ENCODE peak calls at places on chromosomes 13 and 19, in ten cellular contexts. W, F, P, Y, Z, M, G, R, H and S are unnamed samples.
A peak's percentile ranks its signal among the peaks of the same experiment; 100 is the strongest.

GRCh38 chr13:51000576-51001260 is 91.1 kb downstream of the RNASEH2B start:
- DNase-seq in W (peak; percentile 65), F (no peak), P (peak; percentile 89), Y (no peak), Z (no peak), M (no peak), G (peak; percentile 69), R (no peak), H (peak; percentile 12), S (no peak)

GRCh38 chr13:31929031-31929770 is 102.4 kb upstream of the FRY start:
- DNase-seq in W (no peak), F (no peak), P (no peak), Y (no peak), Z (no peak), M (no peak), G (peak; percentile 17), R (no peak), H (peak; percentile 44), S (no peak)

GRCh38 chr19:43634877-43635560 is 4.6 kb downstream of the CADM4 start:
- DNase-seq in W (peak; percentile 61), F (no peak), P (no peak), Y (peak; percentile 52), Z (no peak), M (no peak), G (peak; percentile 48), R (no peak), H (peak; percentile 18), S (no peak)

GRCh38 chr19:3243851-3244700 is 19.6 kb downstream of the CELF5 start:
- DNase-seq in W (peak; percentile 65), F (no peak), P (no peak), Y (no peak), Z (no peak), M (peak; percentile 52), G (peak; percentile 61), R (no peak), H (peak; percentile 62), S (no peak)

GRCh38 chr13:106536244-106537034 is 977 bp upstream of the EFNB2 start:
- DNase-seq in W (peak; percentile 88), F (peak; percentile 85), P (peak; percentile 97), Y (peak; percentile 84), Z (peak; percentile 49), M (peak; percentile 91), G (peak; percentile 97), R (peak; percentile 96), H (peak; percentile 86), S (peak; percentile 61)

GRCh38 chr19:55635856-55636440 is 4.9 kb upstream of the ZNF580 start:
- DNase-seq in W (no peak), F (no peak), P (no peak), Y (no peak), Z (no peak), M (no peak), G (no peak), R (no peak), H (no peak), S (no peak)

GRCh38 chr19:18150776-18151624 is 2.0 kb upstream of the PIK3R2 start:
- DNase-seq in W (no peak), F (no peak), P (no peak), Y (no peak), Z (no peak), M (no peak), G (no peak), R (no peak), H (no peak), S (no peak)

GRCh38 chr13:100734194-100734720 is 59.7 kb upstream of the TMTC4 start:
- DNase-seq in W (no peak), F (no peak), P (no peak), Y (no peak), Z (no peak), M (no peak), G (no peak), R (no peak), H (peak; percentile 8), S (no peak)

DNA sequence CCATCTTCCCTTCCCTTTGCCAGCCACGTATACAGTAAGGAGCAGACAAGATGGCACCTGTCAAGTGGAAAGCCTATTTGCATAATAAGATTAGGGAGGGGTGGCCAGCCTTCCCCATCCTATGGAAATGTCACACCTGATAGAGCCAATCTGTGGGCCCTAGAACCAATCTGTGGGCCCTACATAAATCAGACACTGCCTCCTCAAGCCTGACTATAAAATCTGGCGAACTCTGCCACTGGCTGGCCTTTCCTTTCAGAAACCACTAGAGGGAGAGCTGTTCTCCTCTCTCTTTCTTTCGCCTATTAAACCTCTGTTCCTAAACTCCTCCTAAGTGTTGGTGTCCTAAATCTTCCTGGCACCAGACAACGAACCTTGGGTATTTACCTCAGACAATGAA is 231.5 kb upstream of the KLHL1 start:
- DNase-seq in W (peak; percentile 0), F (no peak), P (no peak), Y (no peak), Z (no peak), M (peak; percentile 18), G (no peak), R (no peak), H (no peak), S (no peak)
- TF ChIP-seq CTCF in W (peak; percentile 12), F (no peak), P (no peak), Y (no peak), Z (peak; percentile 47), M (peak; percentile 50), G (no peak), R (no peak), H (peak; percentile 5), S (peak; percentile 53)

DNA sequence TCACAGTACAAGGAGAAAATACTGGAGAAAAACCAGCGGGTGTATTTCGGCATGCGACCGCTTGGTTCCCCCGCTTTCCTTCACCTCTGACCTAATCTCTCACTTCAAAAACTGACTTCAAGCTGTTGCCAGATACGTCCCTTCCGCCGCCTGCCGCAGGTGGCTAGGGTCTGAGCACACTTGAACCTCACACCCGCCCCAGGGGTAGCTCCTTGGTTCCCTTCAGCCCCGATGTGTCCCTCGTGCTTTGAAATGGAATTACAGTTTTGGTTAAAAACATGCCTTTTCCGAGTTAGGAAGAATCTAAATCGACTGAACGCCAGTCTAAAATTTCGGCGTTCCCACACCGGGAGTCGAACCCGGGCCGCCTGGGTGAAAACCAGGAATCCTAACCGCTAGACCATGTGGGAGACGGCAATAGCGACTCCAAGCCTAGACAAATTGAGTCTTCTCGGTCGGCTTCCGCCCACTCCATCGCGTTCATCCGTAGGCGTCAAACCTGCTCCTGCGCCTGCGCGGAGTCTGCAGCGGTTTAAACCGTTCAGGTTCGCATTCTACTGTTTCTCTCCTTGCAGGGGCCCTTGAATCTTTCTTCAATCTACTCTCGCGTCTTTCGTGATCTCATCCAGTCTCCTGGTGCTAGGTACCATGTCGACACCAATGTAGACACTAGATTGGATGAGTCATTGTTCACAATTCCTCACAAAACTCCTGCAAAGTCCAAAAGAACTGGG is 71.5 kb downstream of the NUFIP1 start:
- DNase-seq in W (peak; percentile 99), F (peak; percentile 96), P (peak; percentile 100), Y (peak; percentile 97), Z (peak; percentile 95), M (peak; percentile 98), G (peak; percentile 97), R (peak; percentile 97), H (peak; percentile 97), S (peak; percentile 32)
- TF ChIP-seq CTCF in W (peak; percentile 55), F (no peak), P (no peak), Y (peak; percentile 61), Z (peak; percentile 53), M (no peak), G (peak; percentile 40), R (peak; percentile 55), H (peak; percentile 47), S (no peak)

DNA sequence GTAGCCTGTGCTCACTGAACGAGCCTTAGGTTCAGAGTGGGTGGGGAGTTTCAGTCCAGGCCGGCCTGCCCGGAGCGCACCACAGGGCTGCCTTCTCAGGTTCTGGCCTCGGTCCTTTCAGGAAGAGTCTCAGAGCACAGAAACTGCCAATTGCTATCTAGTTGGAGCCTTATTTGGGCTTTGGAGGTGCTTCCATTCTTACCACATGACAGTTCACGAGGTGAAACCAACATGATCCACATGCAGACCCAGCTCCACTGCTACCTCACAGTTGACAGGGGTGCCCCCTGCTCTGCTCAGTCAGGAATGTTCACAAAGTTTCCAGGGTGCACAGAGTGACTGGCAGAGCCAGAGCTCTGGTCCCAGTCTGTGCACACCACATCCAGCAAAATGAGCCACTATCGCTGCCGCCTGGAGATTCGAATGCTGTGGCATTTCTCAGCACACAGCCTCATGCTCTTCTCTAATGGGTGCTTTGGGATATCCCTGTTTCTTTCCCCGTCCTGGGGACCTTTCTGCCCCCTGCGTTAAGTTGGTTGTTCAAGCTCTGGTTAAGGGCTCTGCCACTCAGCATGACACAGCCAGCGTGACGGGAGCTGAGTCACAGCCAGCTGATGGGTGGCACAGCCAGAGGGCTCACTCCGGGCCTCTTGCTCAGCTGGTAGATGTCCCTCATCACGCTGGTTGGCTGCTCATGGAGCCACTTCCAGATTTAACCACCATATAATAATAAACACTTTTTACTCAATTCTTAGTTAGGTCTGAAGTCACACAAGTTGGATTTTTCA is 7.5 kb upstream of the SACS start:
- DNase-seq in W (no peak), F (no peak), P (no peak), Y (no peak), Z (no peak), M (no peak), G (no peak), R (no peak), H (no peak), S (no peak)
- TF ChIP-seq CTCF in W (no peak), F (no peak), P (no peak), Y (no peak), Z (no peak), M (no peak), G (no peak), R (no peak), H (no peak), S (no peak)

GRCh38 chr13:19597523-19597922 is 35.9 kb upstream of the MPHOSPH8 start:
- DNase-seq in W (peak; percentile 67), F (no peak), P (no peak), Y (no peak), Z (no peak), M (no peak), G (peak; percentile 84), R (no peak), H (peak; percentile 90), S (no peak)

GRCh38 chr13:19605161-19605955 is 28.1 kb upstream of the MPHOSPH8 start:
- DNase-seq in W (no peak), F (no peak), P (peak; percentile 57), Y (no peak), Z (no peak), M (no peak), G (no peak), R (no peak), H (no peak), S (no peak)

GRCh38 chr13:19606152-19606551 is 27.3 kb upstream of the MPHOSPH8 start:
- DNase-seq in W (peak; percentile 14), F (no peak), P (no peak), Y (no peak), Z (no peak), M (no peak), G (peak; percentile 54), R (no peak), H (peak; percentile 22), S (no peak)

GRCh38 chr13:19604306-19604705 is 29.2 kb upstream of the MPHOSPH8 start:
- DNase-seq in W (no peak), F (no peak), P (no peak), Y (no peak), Z (no peak), M (no peak), G (no peak), R (no peak), H (no peak), S (no peak)

DNA sequence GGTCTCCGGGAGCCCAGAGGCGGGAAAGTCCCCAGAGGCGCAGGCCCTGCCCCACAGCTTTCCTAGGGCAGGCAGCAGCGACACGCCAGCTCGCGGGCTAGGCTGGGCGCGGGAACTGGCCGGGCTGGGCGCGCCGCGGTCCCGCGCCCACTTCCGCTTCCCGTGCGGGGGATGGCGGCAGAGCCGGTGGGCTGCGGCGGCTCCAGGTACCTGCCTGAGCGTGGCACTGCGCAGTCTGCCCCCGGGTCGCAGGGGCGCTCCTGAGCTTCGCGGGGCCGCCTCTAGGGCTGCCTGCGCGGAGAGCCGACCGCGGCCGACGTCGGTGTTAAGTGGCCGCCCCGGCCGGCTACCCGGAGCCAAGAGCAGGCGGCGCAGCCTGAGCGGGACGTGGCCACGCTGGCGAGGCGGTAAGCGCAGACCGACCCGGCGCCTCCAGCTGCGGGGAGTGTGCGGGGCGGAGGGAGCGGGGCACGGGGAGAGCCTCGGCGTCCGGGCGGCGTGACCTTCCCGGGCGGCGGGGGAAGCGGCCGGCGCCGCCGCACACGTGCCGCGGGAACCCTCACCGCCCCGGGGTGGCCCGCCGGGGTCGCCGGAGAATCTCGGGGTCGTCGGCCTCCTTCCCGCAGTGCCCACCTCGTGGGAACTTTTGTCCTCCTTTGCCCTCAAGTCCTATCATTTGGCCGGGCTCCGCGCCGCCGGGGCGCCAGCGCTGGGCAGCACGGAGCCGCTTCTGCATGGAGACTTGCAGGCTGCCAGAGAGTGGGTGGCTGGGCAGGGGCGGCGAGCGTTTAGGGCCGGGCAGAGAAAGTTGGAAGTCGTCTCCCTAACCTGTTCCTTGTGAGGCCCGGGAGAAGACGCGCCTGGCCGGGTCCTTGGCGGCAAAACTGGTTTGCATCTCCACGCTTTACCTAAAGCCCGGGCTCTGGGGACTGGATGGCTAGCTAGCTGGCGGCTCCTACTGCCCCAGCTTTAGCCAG is 31.4 kb upstream of the MPHOSPH8 start:
- DNase-seq in W (peak; percentile 36), F (peak; percentile 28), P (peak; percentile 83), Y (no peak), Z (no peak), M (peak; percentile 87), G (peak; percentile 72), R (peak; percentile 70), H (peak; percentile 43), S (peak; percentile 26)
- TF ChIP-seq CTCF in W (no peak), F (no peak), P (no peak), Y (no peak), Z (no peak), M (peak; percentile 36), G (no peak), R (peak; percentile 25), H (peak; percentile 17), S (no peak)